ENCODE peak calls at places on chromosomes 13 and 19, in eight cellular contexts. F, I, D, M, Q, C, N and U are unnamed samples.

GRCh38 chr19:29615891-29616425 is 9.9 kb downstream of the POP4 start:
- DNase-seq in F (no peak), I (no peak), D (no peak), M (no peak), Q (no peak), C (no peak), N (no peak), U (no peak)

GRCh38 chr13:27053235-27053884 is 118.3 kb downstream of the USP12 start:
- DNase-seq in F (no peak), I (no peak), D (no peak), M (no peak), Q (no peak), C (no peak), N (no peak), U (no peak)

GRCh38 chr13:83168575-83168974 is 713.7 kb downstream of the SLITRK1 start:
- DNase-seq in F (no peak), I (no peak), D (no peak), M (no peak), Q (no peak), C (no peak), N (no peak), U (no peak)

GRCh38 chr19:10450853-10451609 is 30.7 kb downstream of the PDE4A start:
- DNase-seq in F (no peak), I (no peak), D (no peak), M (peak; percentile 51), Q (peak; percentile 93), C (no peak), N (no peak), U (no peak)

GRCh38 chr13:112119192-112120030 is 52.5 kb downstream of the SOX1 start:
- DNase-seq in F (peak; percentile 53), I (no peak), D (no peak), M (no peak), Q (no peak), C (peak; percentile 35), N (no peak), U (no peak)

GRCh38 chr13:20633802-20634201 is 66.8 kb downstream of the IFT88 start:
- DNase-seq in F (no peak), I (no peak), D (no peak), M (no peak), Q (no peak), C (no peak), N (no peak), U (no peak)

GRCh38 chr19:14081797-14082674 is 3.5 kb downstream of the C19orf67 start:
- DNase-seq in F (no peak), I (no peak), D (peak; percentile 64), M (peak; percentile 34), Q (peak; percentile 48), C (peak; percentile 76), N (peak; percentile 88), U (no peak)

GRCh38 chr19:30069535-30070197 is 127.6 kb downstream of the URI1 start:
- DNase-seq in F (no peak), I (no peak), D (no peak), M (no peak), Q (peak; percentile 3), C (peak; percentile 20), N (no peak), U (peak; percentile 16)

GRCh38 chr13:107144432-107144831 is 576.5 kb upstream of the ARGLU1 start:
- DNase-seq in F (no peak), I (no peak), D (no peak), M (no peak), Q (no peak), C (no peak), N (no peak), U (no peak)

GRCh38 chr13:75830842-75831241 is 194.7 kb downstream of the LMO7 start:
- DNase-seq in F (no peak), I (no peak), D (no peak), M (no peak), Q (no peak), C (no peak), N (no peak), U (no peak)

GRCh38 chr13:66532146-66532545 is 698.0 kb downstream of the PCDH9 start:
- DNase-seq in F (no peak), I (no peak), D (no peak), M (no peak), Q (no peak), C (no peak), N (no peak), U (no peak)

GRCh38 chr13:99323488-99323887 is 16.3 kb upstream of the GPR183 start:
- DNase-seq in F (no peak), I (no peak), D (no peak), M (no peak), Q (no peak), C (no peak), N (no peak), U (no peak)

GRCh38 chr13:82358284-82358683 is 1524.0 kb downstream of the SLITRK1 start:
- DNase-seq in F (no peak), I (no peak), D (no peak), M (no peak), Q (no peak), C (no peak), N (no peak), U (no peak)

GRCh38 chr13:20967340-20967739 is 64.8 kb upstream of the XPO4 start:
- DNase-seq in F (no peak), I (no peak), D (no peak), M (no peak), Q (no peak), C (no peak), N (no peak), U (no peak)

GRCh38 chr19:16369664-16370576 is 45.3 kb downstream of the KLF2 start:
- DNase-seq in F (no peak), I (no peak), D (no peak), M (no peak), Q (no peak), C (peak; percentile 40), N (no peak), U (no peak)
- H3K4me1 ChIP-seq in F (peaks cover 3% of the 10 kb centered on the region), I (no peaks in the 10 kb centered on the region), D (peaks cover 8% of the 10 kb centered on the region), M (no peaks in the 10 kb centered on the region), Q (peaks cover 32% of the 10 kb centered on the region), C (peaks cover 29% of the 10 kb centered on the region), N (no peaks in the 10 kb centered on the region), U (no peaks in the 10 kb centered on the region)

DNA sequence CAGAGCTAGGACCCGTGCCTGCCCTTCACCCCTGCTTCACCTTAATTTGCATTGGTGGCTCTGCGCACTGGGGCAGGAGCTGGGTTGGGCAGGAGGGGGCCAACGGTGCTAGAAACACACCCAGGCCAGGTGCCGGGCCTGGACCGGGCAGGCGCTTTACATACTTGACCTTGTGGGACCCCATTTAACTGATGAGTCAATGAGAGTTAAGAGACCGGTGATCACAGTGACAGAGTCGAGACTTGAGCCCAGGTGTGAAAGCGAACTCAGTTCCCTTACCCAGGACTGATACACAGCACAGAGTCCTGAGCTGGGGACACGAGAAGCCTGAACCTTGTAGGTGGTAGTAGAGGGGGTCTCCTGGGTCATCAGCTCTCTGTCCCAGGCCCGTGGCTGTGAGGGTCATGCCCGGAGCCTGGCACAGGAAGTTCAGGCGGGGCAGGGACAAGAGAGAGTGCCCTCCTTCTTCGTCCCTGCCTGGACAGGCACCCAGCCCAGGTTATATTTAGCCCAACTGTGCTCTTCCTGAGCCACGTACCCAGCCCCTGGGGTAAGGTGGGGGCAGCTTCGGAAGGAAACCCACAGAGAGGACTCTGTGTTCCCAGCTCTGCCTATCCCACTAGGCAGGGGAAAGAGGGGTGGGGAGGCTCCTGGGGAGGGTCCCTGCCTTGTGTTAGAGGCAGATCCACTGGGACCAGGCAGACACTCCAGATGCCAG is 1.9 kb downstream of the PRX start:
- DNase-seq in F (no peak), I (no peak), D (peak; percentile 77), M (no peak), Q (peak; percentile 40), C (peak; percentile 90), N (peak; percentile 62), U (no peak)
- H3K27ac ChIP-seq in F (no peak overlapping the region), I (no peak overlapping the region), D (peak overlapping the region; percentile 44), M (no peak overlapping the region), Q (peak overlapping the region; percentile 18), C (peak overlapping the region; percentile 92), N (peak overlapping the region; percentile 72), U (peak overlapping the region; percentile 19)

DNA sequence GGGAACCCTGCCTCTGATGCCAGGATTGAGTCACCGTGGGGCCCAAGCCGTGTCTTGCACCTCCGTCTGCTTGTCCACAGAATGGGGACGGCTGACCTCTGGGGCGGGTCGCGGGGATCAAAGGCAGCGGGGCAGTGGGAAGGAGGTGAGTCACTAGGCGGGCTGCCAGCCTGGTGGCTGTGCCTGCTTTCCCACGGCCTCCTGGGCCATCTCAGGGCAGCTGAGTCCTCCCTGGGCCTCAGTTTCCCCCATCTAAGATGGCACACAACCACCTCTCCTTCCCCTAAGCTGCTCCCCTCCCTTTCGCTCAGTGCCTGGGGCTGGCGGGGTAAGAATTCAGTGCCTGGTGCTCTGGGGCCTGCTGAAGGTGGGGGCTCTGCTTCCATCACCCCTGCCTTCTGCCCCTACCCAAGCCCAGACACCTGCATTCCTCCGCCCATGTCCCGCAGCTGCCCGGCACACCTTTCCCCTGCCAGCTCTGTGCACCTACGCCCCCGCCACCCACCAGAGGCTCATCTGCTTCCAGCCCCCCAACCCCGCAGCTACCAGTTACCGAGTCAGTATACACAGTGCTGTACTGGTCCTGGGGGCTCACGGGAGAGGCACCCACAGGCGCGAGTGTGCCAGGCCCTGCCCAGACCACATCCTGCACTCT is 3.5 kb downstream of the MKNK2 start:
- DNase-seq in F (peak; percentile 87), I (no peak), D (peak; percentile 94), M (peak; percentile 4), Q (peak; percentile 57), C (peak; percentile 93), N (no peak), U (peak; percentile 79)
- H3K4me3 ChIP-seq in F (peak overlapping the region; percentile 100), I (peak overlapping the region; percentile 78), D (no peak overlapping the region), M (no peak overlapping the region), Q (no peak overlapping the region), C (peak overlapping the region; percentile 97), N (no peak overlapping the region), U (no peak overlapping the region)

GRCh38 chr19:5537870-5538269 is 29.9 kb downstream of the TINCR start:
- DNase-seq in F (no peak), I (no peak), D (no peak), M (no peak), Q (no peak), C (no peak), N (no peak), U (no peak)
- H3K4me1 ChIP-seq in F (peaks cover 12% of the 10 kb centered on the region), I (peaks cover 2% of the 10 kb centered on the region), D (peaks cover 3% of the 10 kb centered on the region), M (peaks cover 12% of the 10 kb centered on the region), Q (peaks cover 7% of the 10 kb centered on the region), C (peaks cover 4% of the 10 kb centered on the region), N (no peaks in the 10 kb centered on the region), U (peaks cover 8% of the 10 kb centered on the region)